ENCODE peak calls at places on chromosome 16, in eight cellular contexts. D is uterus, U is prostate gland, X is transverse colon, E is esophagus squamous epithelium, V is heart left ventricle, O is H54, N is stomach. M is an unnamed sample.

GRCh38 chr16:18800674-18801196 is 614 bp downstream of the ARL6IP1 start:
- DNase-seq in X (peak; percentile 17), N (no peak), D (no peak), O (no peak), E (no peak), V (no peak), U (no peak), M (no peak)

GRCh38 chr16:71360378-71360777 is 1.9 kb downstream of the CALB2 start:
- DNase-seq in O (peak; percentile 91), U (no peak), N (no peak), X (no peak), E (no peak), V (no peak), D (no peak), M (peak; percentile 87)

GRCh38 chr16:66948034-66948821 is 12.8 kb upstream of the CES3 start:
- DNase-seq in V (no peak), X (peak; percentile 43), N (peak; percentile 31), O (no peak), U (no peak), D (no peak), E (no peak), M (no peak)

GRCh38 chr16:70395345-70395901 is 43.5 kb downstream of the ST3GAL2 start:
- DNase-seq in N (peak; percentile 77), O (peak; percentile 56), V (peak; percentile 73), D (no peak), X (peak; percentile 89), E (no peak), U (peak; percentile 19), M (peak; percentile 76)

GRCh38 chr16:66899945-66900688 is 18.6 kb downstream of the CDH16 start:
- DNase-seq in E (no peak), O (peak; percentile 77), U (no peak), X (peak; percentile 86), D (peak; percentile 93), N (peak; percentile 87), V (peak; percentile 77), M (peak; percentile 91)

GRCh38 chr16:71426069-71426879 is 15.6 kb downstream of the TLE7 start:
- DNase-seq in U (peak; percentile 13), D (peak; percentile 53), X (peak; percentile 23), E (no peak), V (no peak), N (no peak), O (no peak), M (no peak)

GRCh38 chr16:69796285-69797118 is 34.4 kb downstream of the WWP2 start:
- DNase-seq in N (no peak), X (peak; percentile 25), V (peak; percentile 36), E (no peak), O (peak; percentile 49), D (peak; percentile 38), U (peak; percentile 36), M (peak; percentile 57)

GRCh38 chr16:13919330-13919682 is 648 bp upstream of the ERCC4 start:
- DNase-seq in D (no peak), O (no peak), V (no peak), U (peak; percentile 25), N (no peak), X (no peak), E (no peak), M (no peak)

GRCh38 chr16:79995315-79995714 is 394.8 kb upstream of the MAF start:
- DNase-seq in U (no peak), X (no peak), N (no peak), D (no peak), V (no peak), E (no peak), O (no peak), M (no peak)

GRCh38 chr16:25395528-25395927 is 137.9 kb upstream of the ZKSCAN2 start:
- DNase-seq in E (no peak), O (no peak), U (no peak), D (no peak), N (no peak), V (no peak), X (no peak), M (no peak)

GRCh38 chr16:82936941-82937551 is 310.3 kb downstream of the CDH13 start:
- DNase-seq in V (no peak), U (no peak), X (no peak), E (no peak), N (no peak), D (no peak), O (peak; percentile 15), M (no peak)

GRCh38 chr16:52861614-52862022 is 191.1 kb downstream of the CHD9NB start:
- DNase-seq in U (no peak), N (no peak), V (no peak), O (no peak), X (peak; percentile 22), D (no peak), E (no peak), M (no peak)

GRCh38 chr16:72865835-72866234 is 182.1 kb downstream of the ZFHX3 start:
- DNase-seq in N (no peak), D (no peak), U (no peak), O (no peak), V (no peak), X (no peak), E (no peak), M (no peak)

DNA sequence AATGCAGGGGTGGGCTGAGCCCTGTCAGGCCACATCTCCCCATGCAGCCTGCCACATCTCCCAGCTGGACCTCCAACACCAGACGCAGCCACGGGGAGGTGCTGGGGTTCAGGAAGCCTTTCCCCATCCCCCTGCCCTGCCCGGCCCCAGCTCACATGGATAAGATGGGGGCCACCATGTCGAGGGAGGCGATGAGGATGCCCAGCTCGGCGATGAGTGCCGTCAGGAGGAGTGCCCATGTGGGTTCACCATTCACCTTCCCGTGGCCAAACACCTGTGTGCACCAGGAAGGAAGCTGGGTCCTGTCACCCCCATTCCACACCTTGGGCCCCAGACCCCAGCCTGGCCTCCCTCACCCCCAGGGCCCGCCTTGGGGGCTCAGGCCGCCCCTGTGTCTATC is 5.7 kb upstream of the LCAT start:
- DNase-seq in D (no peak), N (no peak), V (no peak), U (no peak), E (no peak), O (no peak), X (no peak), M (peak; percentile 20)
- TF ChIP-seq POLR2A in D (no peak), N (no peak), V (no peak), U (no peak), E (no peak), O (no peak), X (no peak), M (no peak)

GRCh38 chr16:11255737-11256656 is at the start of gene SOCS1:
- DNase-seq in N (peak; percentile 89), O (peak; percentile 93), U (peak; percentile 86), V (peak; percentile 91), E (no peak), X (peak; percentile 88), D (peak; percentile 85), M (peak; percentile 90)

GRCh38 chr16:11259288-11259621 is 3.3 kb upstream of the SOCS1 start:
- DNase-seq in X (peak; percentile 47), U (no peak), N (no peak), E (no peak), O (no peak), V (no peak), D (no peak), M (no peak)

GRCh38 chr16:11258553-11259287 is 2.7 kb upstream of the SOCS1 start:
- DNase-seq in O (no peak), X (peak; percentile 54), V (peak; percentile 52), D (peak; percentile 42), N (peak; percentile 83), E (no peak), U (no peak), M (peak; percentile 53)

GRCh38 chr16:11256657-11257130 is 690 bp upstream of the SOCS1 start:
- DNase-seq in E (no peak), X (peak; percentile 70), D (no peak), N (peak; percentile 69), V (peak; percentile 74), U (peak; percentile 29), O (peak; percentile 68), M (no peak)

DNA sequence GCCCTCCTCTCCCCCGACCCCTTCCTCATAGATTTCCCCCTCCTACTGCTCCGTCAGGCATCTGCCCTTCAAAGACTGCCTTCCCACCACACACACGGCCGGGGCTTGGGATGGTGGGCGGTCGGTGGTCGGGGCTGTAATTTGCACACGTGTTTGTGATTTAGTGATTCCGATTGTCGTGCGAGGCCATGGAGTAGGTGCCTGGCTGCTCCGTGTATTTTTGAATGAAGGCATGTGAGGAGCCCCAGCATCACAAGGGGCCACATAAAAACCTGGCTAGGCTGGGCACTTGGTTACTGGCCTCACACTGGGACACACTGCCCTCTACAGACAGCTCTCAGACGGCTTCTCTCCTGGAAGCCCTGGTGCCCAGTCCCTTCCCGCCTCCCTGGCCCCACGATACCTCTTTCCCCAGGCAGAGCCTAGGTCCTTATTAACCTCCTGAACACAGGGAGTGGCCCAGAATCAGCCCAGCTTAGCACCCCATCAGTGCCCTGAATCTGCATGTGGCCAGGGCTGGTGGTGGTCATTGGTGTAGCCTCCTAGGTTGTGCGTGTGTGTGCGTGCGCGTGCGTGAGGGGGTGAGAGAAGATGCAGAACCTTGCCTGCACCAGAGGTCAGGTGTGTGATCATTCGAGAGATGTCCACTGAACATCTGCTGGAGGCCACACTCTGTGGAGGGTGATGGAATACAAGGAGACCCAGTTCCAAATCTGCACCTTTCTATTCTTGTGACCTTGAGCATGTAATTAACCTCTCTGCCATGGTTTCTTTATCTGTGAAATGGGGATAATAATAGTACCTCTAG is 1.3 kb upstream of the SOCS1 start:
- DNase-seq in O (peak; percentile 95), U (peak; percentile 73), D (peak; percentile 84), E (no peak), V (peak; percentile 78), X (peak; percentile 86), N (peak; percentile 74), M (peak; percentile 86)
- TF ChIP-seq POLR2A in O (no peak), U (no peak), D (no peak), E (no peak), V (no peak), X (no peak), N (no peak), M (no peak)

GRCh38 chr16:89574681-89575246 is 794 bp upstream of the CPNE7 start:
- DNase-seq in E (no peak), D (no peak), U (no peak), N (peak; percentile 77), X (peak; percentile 72), V (peak; percentile 46), O (peak; percentile 95), M (no peak)
- TF ChIP-seq POLR2A in E (no peak), D (no peak), U (no peak), N (no peak), X (no peak), V (no peak), O (no peak), M (no peak)

DNA sequence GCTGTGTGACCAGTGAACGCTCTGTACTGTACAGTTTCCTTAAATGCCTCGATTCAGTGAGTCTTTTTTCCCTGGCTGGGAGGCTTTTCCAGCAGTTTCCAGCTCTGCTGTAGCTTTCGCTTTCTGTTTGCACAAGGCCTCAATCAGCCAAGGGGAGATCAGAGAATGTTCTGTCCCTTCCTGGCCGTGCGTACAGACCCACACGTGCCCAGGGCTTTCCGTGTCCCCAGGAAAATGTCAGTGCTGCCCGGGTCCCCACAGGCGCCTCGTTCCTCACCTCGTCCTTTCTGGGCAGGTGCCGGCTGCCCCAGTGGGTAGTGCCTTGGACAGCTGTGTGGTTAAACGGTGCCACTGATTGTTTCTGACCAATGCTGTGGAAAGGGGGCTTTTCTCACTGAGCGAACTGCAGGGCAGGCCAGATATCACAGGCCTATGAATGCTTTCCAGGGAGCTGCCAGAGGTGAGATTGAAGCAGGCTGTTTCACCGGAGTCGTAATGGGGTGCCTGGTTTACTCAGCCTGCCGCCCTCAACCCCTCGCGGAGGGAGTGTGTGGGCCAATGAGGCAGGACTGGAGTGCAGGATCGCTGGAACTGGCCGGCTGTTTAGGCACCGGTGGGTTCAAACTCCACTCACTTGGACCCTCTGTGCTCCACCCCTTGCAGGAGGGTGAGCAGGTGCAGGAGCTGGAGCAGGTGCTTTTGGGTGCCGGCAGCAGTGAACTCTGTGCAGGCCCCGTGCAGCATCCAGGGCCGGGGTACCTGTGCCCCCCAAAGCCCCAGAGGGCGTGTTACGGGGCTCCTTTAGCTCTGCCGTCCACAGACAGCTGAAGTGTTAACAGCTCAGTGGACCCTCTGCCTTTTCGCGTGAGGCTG is 44.4 kb downstream of the ZNF778 start:
- DNase-seq in N (peak; percentile 40), D (no peak), E (no peak), X (no peak), O (no peak), U (peak; percentile 23), V (no peak), M (no peak)
- TF ChIP-seq POLR2A in N (no peak), D (no peak), E (no peak), X (no peak), O (no peak), U (no peak), V (no peak), M (no peak)

M was measured in adrenal gland.